ENCODE peak calls at places on chromosomes 16 and 17, in four cellular contexts. One of them, this sample, is unnamed.
A peak's percentile ranks its signal among the peaks of the same experiment; 100 is the strongest.

GRCh38 chr17:2043785-2044184 is 2.0 kb downstream of the OVCA2 start:
- DNase-seq in testis: no peak
- DNase-seq in fibroblast of lung: peak; percentile 82
- DNase-seq in activated effector memory CD4-positive, alpha-beta T cell treated with anti-CD3 and anti-CD28 coated beads, Interleukin-2, amount 50 U/mL, for 16 hours: no peak
- DNase-seq in this sample: no peak

GRCh38 chr16:59913666-59914065 is 1179.5 kb upstream of the GOT2 start:
- DNase-seq in testis: no peak
- DNase-seq in activated effector memory CD4-positive, alpha-beta T cell treated with anti-CD3 and anti-CD28 coated beads, Interleukin-2, amount 50 U/mL, for 16 hours: no peak
- DNase-seq in fibroblast of lung: peak; percentile 76
- DNase-seq in this sample: no peak

GRCh38 chr17:45092932-45093430 is 31.9 kb downstream of the NMT1 start:
- DNase-seq in activated effector memory CD4-positive, alpha-beta T cell treated with anti-CD3 and anti-CD28 coated beads, Interleukin-2, amount 50 U/mL, for 16 hours: no peak
- DNase-seq in fibroblast of lung: peak; percentile 100
- DNase-seq in testis: peak; percentile 80
- DNase-seq in this sample: no peak

GRCh38 chr17:74922694-74923537 is at the start of gene USH1G:
- DNase-seq in testis: peak; percentile 63
- DNase-seq in fibroblast of lung: no peak
- DNase-seq in activated effector memory CD4-positive, alpha-beta T cell treated with anti-CD3 and anti-CD28 coated beads, Interleukin-2, amount 50 U/mL, for 16 hours: no peak
- DNase-seq in this sample: no peak

GRCh38 chr17:30429155-30429554 is 48.1 kb upstream of the GOSR1 start:
- DNase-seq in testis: no peak
- DNase-seq in fibroblast of lung: peak; percentile 82
- DNase-seq in activated effector memory CD4-positive, alpha-beta T cell treated with anti-CD3 and anti-CD28 coated beads, Interleukin-2, amount 50 U/mL, for 16 hours: no peak
- DNase-seq in this sample: no peak

GRCh38 chr17:30380643-30381419 is 2.1 kb downstream of the CPD start:
- DNase-seq in activated effector memory CD4-positive, alpha-beta T cell treated with anti-CD3 and anti-CD28 coated beads, Interleukin-2, amount 50 U/mL, for 16 hours: no peak
- DNase-seq in fibroblast of lung: no peak
- DNase-seq in testis: no peak
- DNase-seq in this sample: no peak

GRCh38 chr17:1830288-1830687 is 483 bp downstream of the RPA1 start:
- DNase-seq in testis: no peak
- DNase-seq in activated effector memory CD4-positive, alpha-beta T cell treated with anti-CD3 and anti-CD28 coated beads, Interleukin-2, amount 50 U/mL, for 16 hours: peak; percentile 69
- DNase-seq in fibroblast of lung: peak; percentile 3
- DNase-seq in this sample: no peak

GRCh38 chr16:51431517-51432241 is 280.6 kb upstream of the SALL1 start:
- DNase-seq in activated effector memory CD4-positive, alpha-beta T cell treated with anti-CD3 and anti-CD28 coated beads, Interleukin-2, amount 50 U/mL, for 16 hours: no peak
- DNase-seq in testis: no peak
- DNase-seq in fibroblast of lung: peak; percentile 100
- DNase-seq in this sample: no peak

GRCh38 chr16:65697061-65697460 is 575.2 kb upstream of the CDH11 start:
- DNase-seq in testis: no peak
- DNase-seq in fibroblast of lung: no peak
- DNase-seq in activated effector memory CD4-positive, alpha-beta T cell treated with anti-CD3 and anti-CD28 coated beads, Interleukin-2, amount 50 U/mL, for 16 hours: no peak
- DNase-seq in this sample: no peak

GRCh38 chr16:71995038-71995437 is 5.2 kb downstream of the PKD1L3 start:
- DNase-seq in activated effector memory CD4-positive, alpha-beta T cell treated with anti-CD3 and anti-CD28 coated beads, Interleukin-2, amount 50 U/mL, for 16 hours: no peak
- DNase-seq in testis: no peak
- DNase-seq in fibroblast of lung: no peak
- DNase-seq in this sample: no peak

GRCh38 chr16:844638-845348 is 44.3 kb upstream of the GNG13 start:
- DNase-seq in fibroblast of lung: no peak
- DNase-seq in testis: no peak
- DNase-seq in activated effector memory CD4-positive, alpha-beta T cell treated with anti-CD3 and anti-CD28 coated beads, Interleukin-2, amount 50 U/mL, for 16 hours: no peak
- DNase-seq in this sample: no peak

GRCh38 chr16:17831330-17831729 is 360.6 kb upstream of the XYLT1 start:
- DNase-seq in fibroblast of lung: no peak
- DNase-seq in testis: no peak
- DNase-seq in activated effector memory CD4-positive, alpha-beta T cell treated with anti-CD3 and anti-CD28 coated beads, Interleukin-2, amount 50 U/mL, for 16 hours: no peak
- DNase-seq in this sample: no peak

GRCh38 chr17:63622571-63623390 is 564 bp downstream of the MAP3K3 start:
- DNase-seq in testis: peak; percentile 64
- DNase-seq in fibroblast of lung: peak; percentile 63
- DNase-seq in activated effector memory CD4-positive, alpha-beta T cell treated with anti-CD3 and anti-CD28 coated beads, Interleukin-2, amount 50 U/mL, for 16 hours: peak; percentile 90
- DNase-seq in this sample: peak; percentile 93

GRCh38 chr17:82665226-82665625 is 17.0 kb upstream of the WDR45B start:
- DNase-seq in testis: no peak
- DNase-seq in fibroblast of lung: no peak
- DNase-seq in activated effector memory CD4-positive, alpha-beta T cell treated with anti-CD3 and anti-CD28 coated beads, Interleukin-2, amount 50 U/mL, for 16 hours: peak; percentile 41
- DNase-seq in this sample: no peak

GRCh38 chr17:44536090-44536960 is 21.0 kb upstream of the FZD2 start:
- DNase-seq in activated effector memory CD4-positive, alpha-beta T cell treated with anti-CD3 and anti-CD28 coated beads, Interleukin-2, amount 50 U/mL, for 16 hours: no peak
- DNase-seq in fibroblast of lung: peak; percentile 10
- DNase-seq in testis: peak; percentile 67
- DNase-seq in this sample: no peak

GRCh38 chr17:4120332-4120731 is 22.5 kb downstream of the ZZEF1 start:
- DNase-seq in testis: no peak
- DNase-seq in activated effector memory CD4-positive, alpha-beta T cell treated with anti-CD3 and anti-CD28 coated beads, Interleukin-2, amount 50 U/mL, for 16 hours: no peak
- DNase-seq in fibroblast of lung: no peak
- DNase-seq in this sample: no peak

GRCh38 chr17:2266045-2266864 is 37.3 kb downstream of the SMG6 start:
- DNase-seq in fibroblast of lung: no peak
- DNase-seq in testis: no peak
- DNase-seq in activated effector memory CD4-positive, alpha-beta T cell treated with anti-CD3 and anti-CD28 coated beads, Interleukin-2, amount 50 U/mL, for 16 hours: peak; percentile 93
- DNase-seq in this sample: no peak

GRCh38 chr17:73342549-73343167 is 30.9 kb upstream of the CDC42EP4 start:
- DNase-seq in fibroblast of lung: peak; percentile 74
- DNase-seq in testis: no peak
- DNase-seq in activated effector memory CD4-positive, alpha-beta T cell treated with anti-CD3 and anti-CD28 coated beads, Interleukin-2, amount 50 U/mL, for 16 hours: no peak
- DNase-seq in this sample: no peak

GRCh38 chr17:32828822-32829221 is 48.1 kb downstream of the MYO1D start:
- DNase-seq in fibroblast of lung: no peak
- DNase-seq in activated effector memory CD4-positive, alpha-beta T cell treated with anti-CD3 and anti-CD28 coated beads, Interleukin-2, amount 50 U/mL, for 16 hours: no peak
- DNase-seq in testis: no peak
- DNase-seq in this sample: no peak

GRCh38 chr16:53912155-53912554 is 208.2 kb downstream of the FTO start:
- DNase-seq in fibroblast of lung: no peak
- DNase-seq in activated effector memory CD4-positive, alpha-beta T cell treated with anti-CD3 and anti-CD28 coated beads, Interleukin-2, amount 50 U/mL, for 16 hours: peak; percentile 64
- DNase-seq in testis: no peak
- DNase-seq in this sample: no peak

GRCh38 chr17:33893192-33893591 is 361.9 kb upstream of the CCL2 start:
- DNase-seq in fibroblast of lung: no peak
- DNase-seq in testis: no peak
- DNase-seq in activated effector memory CD4-positive, alpha-beta T cell treated with anti-CD3 and anti-CD28 coated beads, Interleukin-2, amount 50 U/mL, for 16 hours: no peak
- DNase-seq in this sample: no peak

GRCh38 chr17:17096438-17097178 is 54.4 kb downstream of the MPRIP start:
- DNase-seq in fibroblast of lung: peak; percentile 35
- DNase-seq in activated effector memory CD4-positive, alpha-beta T cell treated with anti-CD3 and anti-CD28 coated beads, Interleukin-2, amount 50 U/mL, for 16 hours: no peak
- DNase-seq in testis: peak; percentile 64
- DNase-seq in this sample: no peak

GRCh38 chr17:27381007-27381501 is 75.2 kb upstream of the KSR1 start:
- DNase-seq in testis: peak; percentile 90
- DNase-seq in activated effector memory CD4-positive, alpha-beta T cell treated with anti-CD3 and anti-CD28 coated beads, Interleukin-2, amount 50 U/mL, for 16 hours: peak; percentile 92
- DNase-seq in fibroblast of lung: peak; percentile 53
- DNase-seq in this sample: peak; percentile 91

GRCh38 chr17:8122391-8122922 is 1.4 kb downstream of the HES7 start:
- DNase-seq in testis: no peak
- DNase-seq in fibroblast of lung: peak; percentile 45
- DNase-seq in activated effector memory CD4-positive, alpha-beta T cell treated with anti-CD3 and anti-CD28 coated beads, Interleukin-2, amount 50 U/mL, for 16 hours: no peak
- DNase-seq in this sample: no peak

GRCh38 chr17:10622610-10623485 is 34.3 kb downstream of the MYH3 start:
- DNase-seq in testis: no peak
- DNase-seq in fibroblast of lung: no peak
- DNase-seq in activated effector memory CD4-positive, alpha-beta T cell treated with anti-CD3 and anti-CD28 coated beads, Interleukin-2, amount 50 U/mL, for 16 hours: no peak
- DNase-seq in this sample: no peak

GRCh38 chr17:37221865-37222264 is 153.9 kb upstream of the C17orf78 start:
- DNase-seq in fibroblast of lung: no peak
- DNase-seq in testis: no peak
- DNase-seq in activated effector memory CD4-positive, alpha-beta T cell treated with anti-CD3 and anti-CD28 coated beads, Interleukin-2, amount 50 U/mL, for 16 hours: no peak
- DNase-seq in this sample: no peak

GRCh38 chr17:57257213-57257873 is 1.0 kb downstream of the MSI2 start:
- DNase-seq in activated effector memory CD4-positive, alpha-beta T cell treated with anti-CD3 and anti-CD28 coated beads, Interleukin-2, amount 50 U/mL, for 16 hours: peak; percentile 74
- DNase-seq in fibroblast of lung: no peak
- DNase-seq in testis: no peak
- DNase-seq in this sample: no peak

GRCh38 chr17:40978752-40979151 is 5.4 kb downstream of the KRT40 start:
- DNase-seq in testis: peak; percentile 27
- DNase-seq in activated effector memory CD4-positive, alpha-beta T cell treated with anti-CD3 and anti-CD28 coated beads, Interleukin-2, amount 50 U/mL, for 16 hours: no peak
- DNase-seq in fibroblast of lung: no peak
- DNase-seq in this sample: no peak

GRCh38 chr16:19424478-19424877 is 6.8 kb downstream of the TMC5 start:
- DNase-seq in fibroblast of lung: no peak
- DNase-seq in testis: no peak
- DNase-seq in activated effector memory CD4-positive, alpha-beta T cell treated with anti-CD3 and anti-CD28 coated beads, Interleukin-2, amount 50 U/mL, for 16 hours: no peak
- DNase-seq in this sample: no peak

GRCh38 chr16:68234188-68235104 is 1.5 kb downstream of the ESRP2 start:
- DNase-seq in activated effector memory CD4-positive, alpha-beta T cell treated with anti-CD3 and anti-CD28 coated beads, Interleukin-2, amount 50 U/mL, for 16 hours: peak; percentile 64
- DNase-seq in fibroblast of lung: no peak
- DNase-seq in testis: no peak
- DNase-seq in this sample: no peak

GRCh38 chr16:1311738-1312458 is 2.5 kb downstream of the UBE2I start:
- DNase-seq in testis: peak; percentile 77
- DNase-seq in activated effector memory CD4-positive, alpha-beta T cell treated with anti-CD3 and anti-CD28 coated beads, Interleukin-2, amount 50 U/mL, for 16 hours: no peak
- DNase-seq in fibroblast of lung: no peak
- DNase-seq in this sample: no peak

GRCh38 chr17:74712756-74713155 is at the start of gene CD300LF:
- DNase-seq in testis: no peak
- DNase-seq in fibroblast of lung: no peak
- DNase-seq in activated effector memory CD4-positive, alpha-beta T cell treated with anti-CD3 and anti-CD28 coated beads, Interleukin-2, amount 50 U/mL, for 16 hours: no peak
- DNase-seq in this sample: no peak

GRCh38 chr17:2124391-2124790 is 69.5 kb downstream of the HIC1 start:
- DNase-seq in activated effector memory CD4-positive, alpha-beta T cell treated with anti-CD3 and anti-CD28 coated beads, Interleukin-2, amount 50 U/mL, for 16 hours: no peak
- DNase-seq in fibroblast of lung: peak; percentile 29
- DNase-seq in testis: no peak
- DNase-seq in this sample: no peak

GRCh38 chr17:80034977-80035686 is 540 bp downstream of the TBC1D16 start:
- DNase-seq in fibroblast of lung: peak; percentile 43
- DNase-seq in activated effector memory CD4-positive, alpha-beta T cell treated with anti-CD3 and anti-CD28 coated beads, Interleukin-2, amount 50 U/mL, for 16 hours: peak; percentile 72
- DNase-seq in testis: no peak
- DNase-seq in this sample: no peak

GRCh38 chr16:22092143-22092933 is at the start of gene VWA3A:
- DNase-seq in testis: no peak
- DNase-seq in activated effector memory CD4-positive, alpha-beta T cell treated with anti-CD3 and anti-CD28 coated beads, Interleukin-2, amount 50 U/mL, for 16 hours: no peak
- DNase-seq in fibroblast of lung: peak; percentile 51
- DNase-seq in this sample: no peak

GRCh38 chr17:39781028-39781800 is 43.5 kb downstream of the GRB7 start:
- DNase-seq in activated effector memory CD4-positive, alpha-beta T cell treated with anti-CD3 and anti-CD28 coated beads, Interleukin-2, amount 50 U/mL, for 16 hours: no peak
- DNase-seq in testis: no peak
- DNase-seq in fibroblast of lung: no peak
- DNase-seq in this sample: no peak

GRCh38 chr17:51487947-51488346 is 227.6 kb downstream of the UTP18 start:
- DNase-seq in activated effector memory CD4-positive, alpha-beta T cell treated with anti-CD3 and anti-CD28 coated beads, Interleukin-2, amount 50 U/mL, for 16 hours: peak; percentile 64
- DNase-seq in fibroblast of lung: no peak
- DNase-seq in testis: peak; percentile 38
- DNase-seq in this sample: no peak

GRCh38 chr16:29820271-29820701 is at the start of gene MVP:
- DNase-seq in testis: peak; percentile 85
- DNase-seq in fibroblast of lung: peak; percentile 63
- DNase-seq in activated effector memory CD4-positive, alpha-beta T cell treated with anti-CD3 and anti-CD28 coated beads, Interleukin-2, amount 50 U/mL, for 16 hours: peak; percentile 84
- DNase-seq in this sample: no peak

GRCh38 chr17:47279062-47279801 is 25.6 kb downstream of the ITGB3 start:
- DNase-seq in testis: no peak
- DNase-seq in activated effector memory CD4-positive, alpha-beta T cell treated with anti-CD3 and anti-CD28 coated beads, Interleukin-2, amount 50 U/mL, for 16 hours: no peak
- DNase-seq in fibroblast of lung: peak; percentile 99
- DNase-seq in this sample: no peak

This sample was measured in mesenteric fat pad.